ENCODE peak calls at places on chromosomes 7 and 10, in four cellular contexts. One of them, this sample, is unnamed.

GRCh38 chr7:36871863-36872262 is 147.6 kb upstream of the AOAH start:
- DNase-seq in T-cell: no peak
- DNase-seq in tibial nerve: no peak
- DNase-seq in upper lobe of right lung: no peak
- DNase-seq in this sample: no peak

GRCh38 chr10:50577681-50578350 is 45.9 kb downstream of the SGMS1 start:
- DNase-seq in T-cell: no peak
- DNase-seq in tibial nerve: peak; percentile 30
- DNase-seq in upper lobe of right lung: no peak
- DNase-seq in this sample: no peak

GRCh38 chr7:80918909-80919721 is at the start of gene SEMA3C:
- DNase-seq in T-cell: no peak
- DNase-seq in upper lobe of right lung: peak; percentile 95
- DNase-seq in tibial nerve: peak; percentile 78
- DNase-seq in this sample: peak; percentile 10

GRCh38 chr7:150524018-150524417 is 9.3 kb downstream of the GIMAP7 start:
- DNase-seq in tibial nerve: no peak
- DNase-seq in upper lobe of right lung: no peak
- DNase-seq in T-cell: no peak
- DNase-seq in this sample: no peak

GRCh38 chr7:75559355-75559986 is 67.4 kb downstream of the SPDYE5 start:
- DNase-seq in upper lobe of right lung: no peak
- DNase-seq in tibial nerve: no peak
- DNase-seq in T-cell: no peak
- DNase-seq in this sample: no peak

GRCh38 chr10:12129222-12130111 is at the start of gene SEC61A2:
- DNase-seq in T-cell: peak; percentile 99
- DNase-seq in tibial nerve: peak; percentile 90
- DNase-seq in upper lobe of right lung: peak; percentile 99
- DNase-seq in this sample: peak; percentile 99

GRCh38 chr10:131314799-131315198 is 3.3 kb upstream of the TCERG1L start:
- DNase-seq in upper lobe of right lung: no peak
- DNase-seq in tibial nerve: no peak
- DNase-seq in T-cell: no peak
- DNase-seq in this sample: no peak

GRCh38 chr10:18224626-18225445 is 84.6 kb downstream of the CACNB2 start:
- DNase-seq in upper lobe of right lung: no peak
- DNase-seq in tibial nerve: peak; percentile 28
- DNase-seq in T-cell: no peak
- DNase-seq in this sample: no peak

GRCh38 chr10:116159197-116159596 is 113.8 kb downstream of the GFRA1 start:
- DNase-seq in T-cell: no peak
- DNase-seq in tibial nerve: no peak
- DNase-seq in upper lobe of right lung: no peak
- DNase-seq in this sample: no peak

GRCh38 chr7:41035788-41036187 is 667.1 kb downstream of the INHBA start:
- DNase-seq in tibial nerve: no peak
- DNase-seq in upper lobe of right lung: no peak
- DNase-seq in T-cell: no peak
- DNase-seq in this sample: no peak

GRCh38 chr7:151243411-151244155 is 4.9 kb downstream of the SMARCD3 start:
- DNase-seq in T-cell: no peak
- DNase-seq in upper lobe of right lung: peak; percentile 48
- DNase-seq in tibial nerve: no peak
- DNase-seq in this sample: peak; percentile 36